ENCODE peak calls at places on chromosomes 13 and 19, in five cellular contexts. U, F, Q, L and B are unnamed samples.

GRCh38 chr19:44313231-44313630 is 8.4 kb upstream of the ZNF235 start:
- DNase-seq in U (no peak), F (no peak), Q (no peak), L (no peak), B (no peak)

GRCh38 chr13:50691176-50691681 is 152.3 kb downstream of the DLEU7 start:
- DNase-seq in U (no peak), F (no peak), Q (no peak), L (no peak), B (no peak)

GRCh38 chr13:45951724-45952123 is 100.2 kb upstream of the SIAH3 start:
- DNase-seq in U (no peak), F (no peak), Q (peak; percentile 20), L (no peak), B (no peak)

GRCh38 chr19:39347332-39348227 is 5.4 kb downstream of the SAMD4B start:
- DNase-seq in U (no peak), F (no peak), Q (peak; percentile 53), L (no peak), B (no peak)

GRCh38 chr19:53102186-53102585 is 1.0 kb downstream of the ZNF160 start:
- DNase-seq in U (no peak), F (no peak), Q (no peak), L (no peak), B (no peak)

GRCh38 chr13:75587679-75588078 is 38.1 kb downstream of the UCHL3 start:
- DNase-seq in U (no peak), F (no peak), Q (peak; percentile 4), L (no peak), B (no peak)

GRCh38 chr13:99577934-99578917 is 77.0 kb downstream of the TM9SF2 start:
- DNase-seq in U (no peak), F (peak; percentile 58), Q (no peak), L (no peak), B (no peak)

GRCh38 chr19:41233748-41234240 is 14.8 kb downstream of the AXL start:
- DNase-seq in U (no peak), F (no peak), Q (no peak), L (no peak), B (no peak)

GRCh38 chr19:3556978-3557460 is 367 bp downstream of the MFSD12 start:
- DNase-seq in U (peak; percentile 23), F (peak; percentile 56), Q (peak; percentile 35), L (no peak), B (no peak)

GRCh38 chr13:40536443-40537113 is 129.9 kb downstream of the FOXO1 start:
- DNase-seq in U (peak; percentile 88), F (no peak), Q (no peak), L (no peak), B (no peak)

GRCh38 chr13:108200781-108201398 is 14.4 kb downstream of the LIG4 start:
- DNase-seq in U (no peak), F (no peak), Q (peak; percentile 43), L (no peak), B (no peak)

GRCh38 chr19:19366691-19367396 is 38.6 kb upstream of the GATAD2A start:
- DNase-seq in U (peak; percentile 62), F (peak; percentile 65), Q (peak; percentile 64), L (peak; percentile 95), B (peak; percentile 53)

GRCh38 chr19:34316741-34317241 is 48.2 kb upstream of the GPI start:
- DNase-seq in U (no peak), F (no peak), Q (peak; percentile 66), L (peak; percentile 4), B (no peak)

GRCh38 chr13:98842858-98843481 is 90.5 kb upstream of the SLC15A1 start:
- DNase-seq in U (peak; percentile 46), F (peak; percentile 57), Q (peak; percentile 80), L (peak; percentile 57), B (peak; percentile 74)

GRCh38 chr19:29680447-29680846 is 15.2 kb downstream of the PLEKHF1 start:
- DNase-seq in U (no peak), F (no peak), Q (no peak), L (no peak), B (no peak)

GRCh38 chr13:104460553-104460952 is 1394.3 kb upstream of the SLC10A2 start:
- DNase-seq in U (no peak), F (no peak), Q (no peak), L (no peak), B (no peak)

GRCh38 chr19:30671622-30672051 is 299.5 kb downstream of the ZNF536 start:
- DNase-seq in U (no peak), F (peak; percentile 52), Q (no peak), L (no peak), B (no peak)

GRCh38 chr19:21680679-21681078 is 86.7 kb downstream of the ZNF100 start:
- DNase-seq in U (no peak), F (no peak), Q (no peak), L (no peak), B (no peak)

GRCh38 chr13:50626031-50626643 is 217.4 kb downstream of the DLEU7 start:
- DNase-seq in U (no peak), F (no peak), Q (no peak), L (no peak), B (no peak)

GRCh38 chr13:98869408-98870090 is 108.3 kb downstream of the DOCK9 start:
- DNase-seq in U (no peak), F (peak; percentile 49), Q (no peak), L (no peak), B (no peak)

GRCh38 chr13:20160346-20161274 is at the start of gene GJA3:
- DNase-seq in U (no peak), F (peak; percentile 43), Q (peak; percentile 39), L (no peak), B (no peak)

GRCh38 chr13:102774596-102775375 is 1.2 kb upstream of the TEX30 start:
- DNase-seq in U (no peak), F (no peak), Q (no peak), L (no peak), B (no peak)

GRCh38 chr19:33675501-33676124 is 53.9 kb downstream of the CHST8 start:
- DNase-seq in U (no peak), F (no peak), Q (no peak), L (no peak), B (no peak)

GRCh38 chr19:12095111-12095790 is 30.7 kb downstream of the ZNF844 start:
- DNase-seq in U (no peak), F (no peak), Q (peak; percentile 64), L (no peak), B (no peak)

GRCh38 chr13:76667551-76667950 is 218.7 kb downstream of the KCTD12 start:
- DNase-seq in U (no peak), F (no peak), Q (peak; percentile 77), L (no peak), B (peak; percentile 37)

GRCh38 chr13:109241160-109241559 is 545.2 kb downstream of the IRS2 start:
- DNase-seq in U (no peak), F (no peak), Q (no peak), L (no peak), B (no peak)

GRCh38 chr13:40026741-40027140 is 371.3 kb downstream of the COG6 start:
- DNase-seq in U (no peak), F (no peak), Q (no peak), L (no peak), B (no peak)

DNA sequence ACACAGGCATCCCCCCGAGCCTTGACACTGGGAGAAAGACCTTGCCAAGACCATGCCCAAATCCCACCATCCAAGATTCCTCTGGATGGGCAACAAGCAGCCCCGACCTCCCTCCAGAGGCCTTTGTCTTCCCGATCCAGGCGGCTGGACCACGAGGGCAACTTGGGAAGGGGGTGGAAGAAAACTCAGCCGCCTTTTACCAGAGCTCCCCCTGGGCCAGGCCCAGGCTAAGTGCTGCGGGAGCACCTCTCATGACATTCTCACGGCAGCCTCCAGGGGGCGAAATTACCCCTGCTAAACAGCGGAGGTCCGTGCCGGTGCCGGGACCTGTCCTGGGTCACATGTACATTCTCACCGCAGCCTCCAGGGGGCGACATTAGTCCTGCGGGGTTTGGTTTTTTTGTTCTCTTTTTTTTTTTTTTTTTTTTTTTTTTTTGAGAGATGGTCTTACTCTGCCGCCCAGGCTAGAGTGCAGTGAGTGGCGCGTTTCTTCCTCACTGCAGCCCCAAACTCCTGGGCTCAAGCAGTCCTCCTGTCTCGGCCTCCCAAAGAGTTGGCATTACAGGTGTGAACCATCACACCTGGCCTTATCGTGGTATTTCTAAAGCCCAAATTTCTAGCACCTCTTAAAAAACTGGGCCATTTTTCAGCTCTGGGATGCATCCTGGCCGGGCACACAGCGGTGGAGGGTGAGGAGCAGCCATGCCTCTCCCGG is 2.1 kb upstream of the RSPH6A start:
- DNase-seq in U (peak; percentile 89), F (peak; percentile 96), Q (peak; percentile 90), L (peak; percentile 90), B (peak; percentile 93)
- TF ChIP-seq POLR2A in U (no peak), F (no peak), Q (no peak), L (no peak), B (no peak)

DNA sequence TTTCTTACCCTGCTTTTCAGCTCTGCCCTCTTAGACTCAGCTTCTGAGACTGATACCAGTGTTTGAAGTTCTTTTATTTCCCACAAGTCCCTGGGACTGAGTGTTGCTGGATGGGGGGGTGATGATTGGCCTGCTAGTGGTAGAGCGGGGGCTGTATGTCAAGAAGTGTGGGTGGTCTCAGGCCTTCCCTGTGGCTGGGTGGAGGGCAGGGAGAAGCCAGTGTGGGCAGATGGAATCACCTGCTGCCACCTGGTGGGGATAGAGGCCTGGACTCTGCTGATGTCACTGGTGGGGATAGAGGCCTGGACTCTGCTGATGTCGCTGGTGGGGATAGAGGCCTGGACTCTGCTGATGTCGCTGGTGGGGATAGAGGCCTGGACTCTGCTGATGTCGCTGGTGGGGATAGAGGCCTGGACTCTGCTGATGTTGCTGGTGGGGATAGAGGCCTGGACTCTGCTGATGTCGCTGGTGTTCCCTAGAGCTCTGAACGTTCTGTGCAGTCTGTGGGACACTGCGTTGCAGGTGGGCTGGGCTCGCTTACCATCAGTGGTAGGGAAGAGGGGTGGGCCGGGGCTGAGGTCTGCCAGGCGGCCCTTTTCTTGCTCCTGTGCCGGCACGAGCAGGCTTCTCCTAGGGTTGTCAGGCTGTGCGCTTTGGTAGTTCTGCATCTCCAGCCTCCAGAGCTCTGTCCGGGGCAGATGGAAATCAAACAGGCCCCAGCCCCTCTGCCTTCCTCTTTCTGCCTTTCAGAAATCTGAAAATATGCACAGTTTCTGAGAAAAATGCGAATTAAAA is 101.3 kb downstream of the ARHGEF7 start:
- DNase-seq in U (no peak), F (peak; percentile 59), Q (peak; percentile 27), L (no peak), B (no peak)
- TF ChIP-seq CTCF in U (peak; percentile 38), F (peak; percentile 36), Q (peak; percentile 47), L (peak; percentile 45), B (peak; percentile 39)

DNA sequence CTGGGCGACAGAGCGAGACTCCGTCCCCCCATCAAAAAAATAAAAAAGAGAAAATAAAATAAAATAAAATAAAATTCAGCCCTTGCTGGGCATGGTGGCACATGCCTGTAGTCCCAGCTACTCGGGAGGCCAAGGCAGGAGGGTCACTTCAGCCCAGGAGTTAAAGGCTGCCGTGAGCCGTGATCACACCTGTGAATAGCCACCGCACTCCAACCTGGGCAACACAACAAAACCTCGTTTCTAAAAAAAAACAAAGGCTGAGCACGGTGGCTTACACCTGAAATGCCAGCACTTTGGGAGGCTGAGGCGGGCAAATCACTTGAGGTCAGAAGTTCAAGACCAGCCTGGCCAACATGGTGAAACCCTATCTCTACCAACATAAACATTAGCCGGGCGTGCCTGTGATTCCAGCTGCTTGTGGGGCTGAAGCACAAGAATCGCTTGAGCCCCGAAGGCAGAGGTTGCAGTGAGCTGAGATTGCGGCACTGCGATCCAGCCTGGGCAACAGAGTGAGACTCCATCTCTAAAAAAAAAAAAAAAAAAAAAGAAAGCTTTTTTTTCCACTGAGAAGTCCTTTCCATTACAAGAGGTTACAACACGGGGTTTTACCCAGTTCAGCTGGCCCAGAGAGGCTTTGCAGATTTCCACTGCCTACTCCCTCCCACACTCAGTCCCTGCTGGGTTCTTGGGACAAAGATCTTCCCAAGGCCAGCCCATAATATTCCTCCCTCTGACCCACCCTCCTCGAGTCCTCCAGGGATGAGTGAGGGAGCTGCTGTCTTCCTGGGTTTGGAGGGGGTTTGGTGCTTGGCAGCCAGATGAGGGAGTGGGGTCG is 6.4 kb downstream of the ANGPTL4 start:
- DNase-seq in U (no peak), F (no peak), Q (no peak), L (no peak), B (no peak)
- TF ChIP-seq POLR2A in U (no peak), F (no peak), Q (no peak), L (no peak), B (no peak)

GRCh38 chr13:30105381-30105780 is 202.0 kb downstream of the KATNAL1 start:
- DNase-seq in U (no peak), F (no peak), Q (no peak), L (no peak), B (no peak)
- TF ChIP-seq CTCF in U (no peak), F (no peak), Q (no peak), L (no peak), B (no peak)